ENCODE peak calls at places on chromosomes 11 and 22, in four cellular contexts. One of them, this sample, is unnamed.

GRCh38 chr22:28955817-28956216 is 72.4 kb downstream of the ZNRF3 start:
- DNase-seq in H1: no peak
- DNase-seq in mesenchymal stem cell: peak; percentile 9
- DNase-seq in IMR-90: no peak
- DNase-seq in this sample: no peak

GRCh38 chr22:25161017-25161915 is 38.4 kb upstream of the CRYBB3 start:
- DNase-seq in H1: no peak
- DNase-seq in mesenchymal stem cell: no peak
- DNase-seq in IMR-90: no peak
- DNase-seq in this sample: no peak

GRCh38 chr11:81669944-81670526 is 1063.6 kb downstream of the FAM181B start:
- DNase-seq in mesenchymal stem cell: no peak
- DNase-seq in H1: no peak
- DNase-seq in IMR-90: no peak
- DNase-seq in this sample: no peak

GRCh38 chr11:40132881-40133280 is 1326.6 kb downstream of the LRRC4C start:
- DNase-seq in mesenchymal stem cell: no peak
- DNase-seq in H1: no peak
- DNase-seq in IMR-90: no peak
- DNase-seq in this sample: no peak

GRCh38 chr11:103892603-103893002 is 143.8 kb upstream of the DDI1 start:
- DNase-seq in H1: no peak
- DNase-seq in mesenchymal stem cell: peak; percentile 75
- DNase-seq in IMR-90: peak; percentile 83
- DNase-seq in this sample: no peak

GRCh38 chr22:45254789-45255261 is 14.1 kb upstream of the KIAA0930 start:
- DNase-seq in H1: no peak
- DNase-seq in mesenchymal stem cell: no peak
- DNase-seq in IMR-90: no peak
- DNase-seq in this sample: no peak

GRCh38 chr11:79243412-79244174 is 197.2 kb downstream of the TENM4 start:
- DNase-seq in H1: no peak
- DNase-seq in mesenchymal stem cell: no peak
- DNase-seq in IMR-90: no peak
- DNase-seq in this sample: no peak

GRCh38 chr11:120174866-120175265 is 36.0 kb upstream of the OAF start:
- DNase-seq in H1: no peak
- DNase-seq in mesenchymal stem cell: no peak
- DNase-seq in IMR-90: no peak
- DNase-seq in this sample: no peak

GRCh38 chr22:35985361-35985760 is 43.3 kb downstream of the RBFOX2 start:
- DNase-seq in IMR-90: no peak
- DNase-seq in H1: no peak
- DNase-seq in mesenchymal stem cell: no peak
- DNase-seq in this sample: no peak

GRCh38 chr11:26971961-26972360 is 22.0 kb upstream of the FIBIN start:
- DNase-seq in IMR-90: peak; percentile 61
- DNase-seq in H1: no peak
- DNase-seq in mesenchymal stem cell: no peak
- DNase-seq in this sample: no peak

GRCh38 chr11:90329043-90329442 is 106.2 kb upstream of the CHORDC1 start:
- DNase-seq in H1: no peak
- DNase-seq in mesenchymal stem cell: no peak
- DNase-seq in IMR-90: no peak
- DNase-seq in this sample: no peak

GRCh38 chr11:59247535-59248227 is 35.0 kb upstream of the MPEG1 start:
- DNase-seq in mesenchymal stem cell: no peak
- DNase-seq in IMR-90: peak; percentile 7
- DNase-seq in H1: no peak
- DNase-seq in this sample: no peak

GRCh38 chr11:95066721-95067041 is at the start of gene SRSF8:
- DNase-seq in H1: no peak
- DNase-seq in mesenchymal stem cell: no peak
- DNase-seq in IMR-90: no peak
- DNase-seq in this sample: no peak

GRCh38 chr11:130947058-130947457 is 30.8 kb upstream of the SNX19 start:
- DNase-seq in IMR-90: no peak
- DNase-seq in mesenchymal stem cell: no peak
- DNase-seq in H1: no peak
- DNase-seq in this sample: no peak

GRCh38 chr11:111186308-111186967 is 59.1 kb upstream of the POU2AF2 start:
- DNase-seq in mesenchymal stem cell: no peak
- DNase-seq in H1: no peak
- DNase-seq in IMR-90: peak; percentile 52
- DNase-seq in this sample: no peak

GRCh38 chr11:22920939-22921565 is 60.8 kb upstream of the CCDC179 start:
- DNase-seq in mesenchymal stem cell: peak; percentile 69
- DNase-seq in H1: peak; percentile 17
- DNase-seq in IMR-90: peak; percentile 76
- DNase-seq in this sample: peak; percentile 26

GRCh38 chr11:100753144-100753543 is 66.1 kb downstream of the ARHGAP42 start:
- DNase-seq in H1: peak; percentile 43
- DNase-seq in mesenchymal stem cell: no peak
- DNase-seq in IMR-90: no peak
- DNase-seq in this sample: no peak

GRCh38 chr11:61126266-61126665 is 24.0 kb downstream of the CD5 start:
- DNase-seq in H1: no peak
- DNase-seq in mesenchymal stem cell: no peak
- DNase-seq in IMR-90: no peak
- DNase-seq in this sample: no peak

GRCh38 chr11:72202571-72202970 is 10.6 kb downstream of the FOLR1 start:
- DNase-seq in mesenchymal stem cell: no peak
- DNase-seq in IMR-90: no peak
- DNase-seq in H1: no peak
- DNase-seq in this sample: no peak

GRCh38 chr11:76789443-76789719 is 6.2 kb downstream of the TSKU start:
- DNase-seq in H1: no peak
- DNase-seq in IMR-90: no peak
- DNase-seq in mesenchymal stem cell: no peak
- DNase-seq in this sample: no peak

GRCh38 chr11:120057595-120058581 is 80.0 kb downstream of the TRIM29 start:
- DNase-seq in IMR-90: no peak
- DNase-seq in H1: peak; percentile 47
- DNase-seq in mesenchymal stem cell: peak; percentile 38
- DNase-seq in this sample: no peak

GRCh38 chr22:20651286-20651685 is 122.6 kb upstream of the SERPIND1 start:
- DNase-seq in IMR-90: no peak
- DNase-seq in mesenchymal stem cell: no peak
- DNase-seq in H1: no peak
- DNase-seq in this sample: no peak

GRCh38 chr11:106087815-106088435 is 10.5 kb downstream of the AASDHPPT start:
- DNase-seq in IMR-90: peak; percentile 65
- DNase-seq in mesenchymal stem cell: peak; percentile 70
- DNase-seq in H1: no peak
- DNase-seq in this sample: peak; percentile 40

GRCh38 chr11:1168256-1168655 is 10.5 kb downstream of the MUC5AC start:
- DNase-seq in IMR-90: no peak
- DNase-seq in mesenchymal stem cell: no peak
- DNase-seq in H1: no peak
- DNase-seq in this sample: no peak

GRCh38 chr22:38097557-38098409 is 12.7 kb downstream of the BAIAP2L2 start:
- DNase-seq in IMR-90: peak; percentile 12
- DNase-seq in H1: no peak
- DNase-seq in mesenchymal stem cell: peak; percentile 35
- DNase-seq in this sample: peak; percentile 73

GRCh38 chr11:1650918-1651262 is 21.3 kb downstream of the KRTAP5-5 start:
- DNase-seq in mesenchymal stem cell: no peak
- DNase-seq in IMR-90: no peak
- DNase-seq in H1: no peak
- DNase-seq in this sample: no peak

GRCh38 chr11:64879226-64879900 is 942 bp upstream of the EHD1 start:
- DNase-seq in H1: no peak
- DNase-seq in IMR-90: no peak
- DNase-seq in mesenchymal stem cell: peak; percentile 47
- DNase-seq in this sample: no peak

GRCh38 chr11:64878494-64879225 is at the start of gene EHD1:
- DNase-seq in IMR-90: peak; percentile 96
- DNase-seq in mesenchymal stem cell: peak; percentile 97
- DNase-seq in H1: peak; percentile 94
- DNase-seq in this sample: peak; percentile 99

GRCh38 chr11:64881476-64881875 is 3.1 kb upstream of the EHD1 start:
- DNase-seq in H1: no peak
- DNase-seq in mesenchymal stem cell: no peak
- DNase-seq in IMR-90: no peak
- DNase-seq in this sample: no peak

GRCh38 chr11:64882243-64882642 is 3.8 kb upstream of the EHD1 start:
- DNase-seq in mesenchymal stem cell: no peak
- DNase-seq in H1: no peak
- DNase-seq in IMR-90: no peak
- DNase-seq in this sample: no peak

GRCh38 chr11:64880240-64881001 is 2.0 kb upstream of the EHD1 start:
- DNase-seq in mesenchymal stem cell: peak; percentile 85
- DNase-seq in H1: no peak
- DNase-seq in IMR-90: no peak
- DNase-seq in this sample: no peak
- H3K4me3 ChIP-seq in mesenchymal stem cell: no peak overlapping the region
- H3K4me3 ChIP-seq in H1: no peak overlapping the region
- H3K4me3 ChIP-seq in IMR-90: no peak overlapping the region
- H3K4me3 ChIP-seq in this sample: no peak overlapping the region

GRCh38 chr11:10350341-10350740 is 45.5 kb downstream of the ADM start:
- DNase-seq in IMR-90: peak; percentile 86
- DNase-seq in mesenchymal stem cell: peak; percentile 78
- DNase-seq in H1: peak; percentile 73
- DNase-seq in this sample: no peak

GRCh38 chr11:10351435-10351767 is 46.5 kb downstream of the ADM start:
- DNase-seq in mesenchymal stem cell: no peak
- DNase-seq in IMR-90: no peak
- DNase-seq in H1: no peak
- DNase-seq in this sample: no peak

GRCh38 chr11:10349806-10350205 is 44.9 kb downstream of the ADM start:
- DNase-seq in H1: no peak
- DNase-seq in mesenchymal stem cell: no peak
- DNase-seq in IMR-90: no peak
- DNase-seq in this sample: no peak

GRCh38 chr11:10348650-10349280 is 43.9 kb downstream of the ADM start:
- DNase-seq in H1: no peak
- DNase-seq in IMR-90: peak; percentile 84
- DNase-seq in mesenchymal stem cell: peak; percentile 74
- DNase-seq in this sample: no peak

DNA sequence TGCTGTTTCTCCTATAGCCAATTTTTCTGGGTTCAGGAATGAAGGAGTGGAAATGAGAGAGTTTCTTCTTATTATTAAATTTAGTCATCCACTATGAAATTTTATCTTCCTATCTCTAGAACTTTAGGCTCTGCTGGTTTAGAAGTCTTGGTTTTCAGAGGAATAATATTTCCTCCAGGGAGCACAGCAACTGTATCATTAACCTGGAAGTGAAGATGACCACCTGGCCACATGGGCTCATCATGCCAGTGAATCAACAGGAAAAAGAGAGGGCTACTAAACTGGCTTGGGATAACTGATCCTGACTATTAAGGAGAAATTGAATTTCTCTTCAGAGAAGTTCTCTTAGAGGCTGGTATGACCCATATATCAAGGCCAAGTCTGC is 44.4 kb downstream of the ADM start:
- DNase-seq in IMR-90: no peak
- DNase-seq in H1: no peak
- DNase-seq in mesenchymal stem cell: no peak
- DNase-seq in this sample: no peak
- H2BK15ac ChIP-seq in IMR-90: peak overlapping the region; percentile 49
- H2BK15ac ChIP-seq in H1: no peak overlapping the region
- H2BK15ac ChIP-seq in mesenchymal stem cell: no peak overlapping the region
- H2BK15ac ChIP-seq in this sample: no peak overlapping the region

DNA sequence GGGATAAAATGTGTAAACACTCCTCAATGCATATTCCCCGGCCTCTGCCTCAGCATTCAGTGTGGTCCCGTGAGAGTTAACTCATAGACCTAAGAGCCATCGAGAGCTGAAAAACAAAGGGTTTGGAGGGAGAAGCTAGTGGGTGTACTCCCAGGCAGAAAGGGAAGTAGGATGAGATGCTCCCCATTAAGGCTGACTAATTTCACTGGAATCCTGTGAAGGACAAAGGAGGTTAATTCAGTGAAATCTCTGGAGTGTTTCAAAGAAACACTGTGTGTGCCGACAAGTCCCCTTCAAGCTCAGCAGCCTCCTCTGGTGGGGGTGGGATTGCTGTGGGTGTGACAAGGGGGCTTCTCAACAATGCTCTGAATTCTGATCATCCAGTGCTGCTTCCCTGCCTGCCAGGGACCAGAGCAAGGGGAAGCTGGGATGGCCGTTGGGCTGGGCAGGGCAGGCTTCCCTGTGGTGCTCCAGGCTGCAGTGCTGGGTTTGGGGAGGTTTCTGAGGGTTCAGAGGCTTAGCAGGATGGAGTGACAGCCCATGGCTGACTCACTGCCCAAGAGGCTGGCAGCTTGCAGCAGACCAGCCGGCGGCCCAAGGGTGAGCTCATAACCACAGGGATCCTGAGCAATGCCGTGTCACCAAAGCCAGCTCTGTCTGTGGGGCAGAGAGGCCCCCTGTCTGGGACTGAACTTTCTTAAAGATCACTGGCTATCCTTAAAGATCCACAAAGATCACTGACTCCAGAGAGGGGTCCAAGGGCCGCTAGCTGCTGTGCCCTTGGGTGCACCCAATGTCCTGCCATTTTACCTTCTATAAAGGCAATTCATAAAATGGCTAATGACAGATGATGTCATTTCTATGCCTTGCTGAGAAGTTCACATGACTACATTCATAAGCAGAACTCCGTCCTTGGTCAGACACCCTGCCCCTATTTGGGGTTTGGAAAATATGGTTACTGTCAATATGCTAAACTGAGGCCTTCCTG is 61.3 kb upstream of the BMAL1 start:
- DNase-seq in H1: no peak
- DNase-seq in IMR-90: peak; percentile 98
- DNase-seq in mesenchymal stem cell: peak; percentile 98
- DNase-seq in this sample: peak; percentile 62
- H3K4me3 ChIP-seq in H1: no peak overlapping the region
- H3K4me3 ChIP-seq in IMR-90: peak overlapping the region; percentile 16
- H3K4me3 ChIP-seq in mesenchymal stem cell: no peak overlapping the region
- H3K4me3 ChIP-seq in this sample: no peak overlapping the region

GRCh38 chr11:65170058-65170534 is at the start of gene SPDYC:
- DNase-seq in H1: no peak
- DNase-seq in IMR-90: no peak
- DNase-seq in mesenchymal stem cell: no peak
- DNase-seq in this sample: no peak
- H2BK15ac ChIP-seq in H1: peak within 1 kb of the TSS; percentile 81
- H2BK15ac ChIP-seq in IMR-90: peak within 1 kb of the TSS; percentile 75
- H2BK15ac ChIP-seq in mesenchymal stem cell: no peak within 1 kb of the TSS
- H2BK15ac ChIP-seq in this sample: no peak within 1 kb of the TSS

GRCh38 chr11:62604460-62605130 is 2.9 kb upstream of the MTA2 start:
- DNase-seq in mesenchymal stem cell: peak; percentile 44
- DNase-seq in H1: no peak
- DNase-seq in IMR-90: no peak
- DNase-seq in this sample: peak; percentile 70

GRCh38 chr11:62602141-62603071 is 741 bp upstream of the MTA2 start:
- DNase-seq in mesenchymal stem cell: no peak
- DNase-seq in IMR-90: peak; percentile 46
- DNase-seq in H1: no peak
- DNase-seq in this sample: no peak

GRCh38 chr11:62603771-62604170 is 2.1 kb upstream of the MTA2 start:
- DNase-seq in IMR-90: no peak
- DNase-seq in mesenchymal stem cell: no peak
- DNase-seq in H1: no peak
- DNase-seq in this sample: no peak

GRCh38 chr11:62601364-62602140 is at the start of gene MTA2:
- DNase-seq in mesenchymal stem cell: peak; percentile 98
- DNase-seq in H1: peak; percentile 98
- DNase-seq in IMR-90: peak; percentile 97
- DNase-seq in this sample: peak; percentile 99

GRCh38 chr11:62603072-62603408 is 1.4 kb upstream of the MTA2 start:
- DNase-seq in H1: no peak
- DNase-seq in IMR-90: no peak
- DNase-seq in mesenchymal stem cell: no peak
- DNase-seq in this sample: no peak
- H3K4me3 ChIP-seq in H1: peak overlapping the region; percentile 86
- H3K4me3 ChIP-seq in IMR-90: no peak overlapping the region
- H3K4me3 ChIP-seq in mesenchymal stem cell: no peak overlapping the region
- H3K4me3 ChIP-seq in this sample: peak overlapping the region; percentile 78

This sample was measured in neuronal stem cell.